ENCODE peak calls at places on chromosomes 6 and 20, in ten cellular contexts. S is stomach, X is H1, R is transverse colon, A is HepG2, G is SK-N-SH, V is sigmoid colon, N is GM12878, B is esophagus muscularis mucosa, P is K562. E is an unnamed sample.
A peak's percentile ranks its signal among the peaks of the same experiment; 100 is the strongest.

GRCh38 chr6:102961902-102962301 is 1568.4 kb downstream of the GRIK2 start:
- DNase-seq in N (no peak), B (no peak), X (no peak), G (no peak), P (no peak), A (no peak), R (no peak), S (no peak), V (no peak), E (no peak)

GRCh38 chr20:61753196-61753942 is 312.3 kb downstream of the TAF4 start:
- DNase-seq in R (no peak), A (no peak), B (no peak), S (no peak), P (no peak), X (no peak), V (peak; percentile 12), N (no peak), G (no peak), E (no peak)

GRCh38 chr20:49989234-49990065 is 6.7 kb downstream of the SNAI1 start:
- DNase-seq in B (no peak), A (no peak), S (no peak), R (peak; percentile 27), P (peak; percentile 67), X (no peak), G (peak; percentile 71), N (no peak), V (peak; percentile 90), E (peak; percentile 89)

GRCh38 chr20:36483919-36484808 is 57.2 kb upstream of the MYL9 start:
- DNase-seq in V (no peak), R (no peak), G (peak; percentile 63), A (no peak), N (no peak), X (no peak), S (peak; percentile 43), P (no peak), B (no peak), E (no peak)

GRCh38 chr6:17027441-17027840 is 74.4 kb upstream of the STMND1 start:
- DNase-seq in P (no peak), X (no peak), A (no peak), R (no peak), G (no peak), S (no peak), N (no peak), V (no peak), B (no peak), E (no peak)

GRCh38 chr20:10332656-10333421 is 101.2 kb downstream of the MKKS start:
- DNase-seq in N (no peak), B (no peak), V (no peak), X (no peak), A (no peak), S (no peak), P (no peak), R (no peak), G (no peak), E (no peak)

GRCh38 chr6:1610497-1611321 is 994 bp downstream of the FOXC1 start:
- DNase-seq in V (peak; percentile 71), X (no peak), A (peak; percentile 27), R (no peak), S (no peak), B (no peak), N (no peak), G (no peak), P (no peak), E (peak; percentile 66)

GRCh38 chr6:32570363-32570905 is 19.2 kb downstream of the HLA-DRB1 start:
- DNase-seq in S (no peak), R (no peak), V (no peak), G (no peak), P (no peak), B (no peak), X (no peak), A (no peak), N (no peak), E (no peak)

GRCh38 chr6:39755231-39755630 is 30.0 kb upstream of the KIF6 start:
- DNase-seq in G (no peak), S (no peak), V (no peak), X (no peak), N (no peak), R (no peak), P (no peak), A (no peak), B (no peak), E (no peak)

GRCh38 chr6:90040931-90041330 is 146.7 kb downstream of the GJA10 start:
- DNase-seq in N (no peak), X (no peak), V (no peak), A (no peak), P (no peak), B (no peak), S (no peak), R (no peak), G (no peak), E (no peak)

GRCh38 chr6:122712093-122712863 is 67.2 kb upstream of the FABP7 start:
- DNase-seq in N (no peak), G (no peak), V (no peak), R (no peak), P (peak; percentile 71), B (no peak), A (no peak), S (no peak), X (no peak), E (no peak)

GRCh38 chr20:9298906-9299305 is 215.5 kb upstream of the LAMP5 start:
- DNase-seq in B (no peak), X (no peak), A (no peak), P (no peak), V (no peak), R (no peak), N (no peak), G (no peak), S (no peak), E (no peak)

GRCh38 chr20:19193349-19193748 is 19.1 kb upstream of the SLC24A3 start:
- DNase-seq in N (no peak), R (no peak), B (no peak), G (no peak), S (no peak), A (peak; percentile 27), V (no peak), P (no peak), X (no peak), E (no peak)

DNA sequence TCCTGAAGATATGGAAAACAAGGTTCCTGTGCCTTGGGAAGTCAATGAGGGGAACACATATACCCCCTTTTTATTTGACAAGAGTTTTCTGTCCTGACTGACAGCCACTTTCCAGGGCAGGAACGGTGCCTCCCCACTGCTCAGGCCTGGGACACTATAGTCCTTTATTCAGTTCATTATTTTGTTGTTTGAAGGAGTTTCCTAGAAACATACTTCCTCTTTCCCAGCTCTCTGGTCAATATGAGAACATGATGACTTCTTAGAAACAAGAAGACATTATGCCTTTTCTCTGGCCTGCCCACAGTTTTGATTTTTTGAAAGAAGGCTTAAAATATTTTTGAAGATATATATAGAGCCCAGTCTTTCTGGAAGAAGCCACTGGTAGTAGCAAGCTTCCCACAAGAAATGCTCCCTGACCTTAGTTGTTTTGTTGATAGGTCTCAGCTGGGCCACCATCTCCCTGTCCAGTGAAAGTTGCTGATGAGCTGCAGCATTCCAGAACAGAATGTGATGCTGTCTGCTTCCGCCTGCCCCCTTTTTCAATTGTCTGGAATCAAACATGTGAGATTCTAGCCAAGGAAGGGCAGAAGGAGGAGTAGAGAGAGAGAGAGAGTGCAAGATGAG is 350.0 kb upstream of the PRND start:
- DNase-seq in A (no peak), P (no peak), B (no peak), V (no peak), R (no peak), G (no peak), X (no peak), S (no peak), N (no peak), E (no peak)
- TF ChIP-seq POLR2AphosphoS5 in A (no peak), P (no peak), B (no peak), V (no peak), R (no peak), G (no peak), X (no peak), S (no peak), N (no peak), E (no peak)

GRCh38 chr6:153081914-153082313 is 49.2 kb downstream of the RGS17 start:
- DNase-seq in B (no peak), V (no peak), G (no peak), P (no peak), X (no peak), A (no peak), N (no peak), S (no peak), R (no peak), E (no peak)

GRCh38 chr6:153083869-153084268 is 47.2 kb downstream of the RGS17 start:
- DNase-seq in X (no peak), P (no peak), N (no peak), R (no peak), G (no peak), B (no peak), V (no peak), S (no peak), A (no peak), E (no peak)

GRCh38 chr6:153086225-153086990 is 44.7 kb downstream of the RGS17 start:
- DNase-seq in V (no peak), R (no peak), P (no peak), S (no peak), A (no peak), X (no peak), N (no peak), G (no peak), B (no peak), E (no peak)

GRCh38 chr6:153085239-153085638 is 45.8 kb downstream of the RGS17 start:
- DNase-seq in X (no peak), R (no peak), N (no peak), G (no peak), P (no peak), S (no peak), B (no peak), V (no peak), A (no peak), E (no peak)

DNA sequence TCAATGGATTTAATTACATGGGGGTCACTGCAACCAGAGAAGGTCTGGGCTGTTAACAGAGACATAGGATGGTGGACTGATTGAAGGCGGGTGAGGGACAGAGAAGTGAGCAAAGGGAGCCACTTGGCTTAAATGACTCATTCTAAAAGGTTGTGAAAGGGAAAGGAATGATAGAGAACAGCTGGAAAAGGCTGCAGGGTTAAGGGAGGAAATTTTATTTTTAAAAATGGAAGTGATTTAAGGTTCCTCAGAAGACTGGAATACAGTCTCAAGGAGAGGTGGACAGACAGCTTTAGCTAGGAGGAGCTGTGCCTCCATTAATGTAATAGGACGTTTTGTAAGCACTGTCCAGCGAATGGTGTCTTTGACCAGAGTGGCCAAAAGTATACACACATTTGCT is 46.7 kb downstream of the RGS17 start:
- DNase-seq in S (no peak), X (no peak), G (no peak), R (no peak), B (no peak), A (no peak), N (no peak), V (no peak), P (no peak), E (no peak)
- TF ChIP-seq EP300 in S (no peak), X (no peak), G (no peak), R (no peak), B (no peak), A (no peak), N (no peak), V (no peak), P (no peak), E (no peak)

GRCh38 chr6:13407368-13407708 is 79.0 kb upstream of the TBC1D7 start:
- DNase-seq in R (no peak), X (no peak), P (no peak), G (no peak), S (no peak), A (no peak), B (no peak), V (no peak), N (no peak), E (no peak)
- H3K4me1 ChIP-seq in R (peaks cover 48% of the 10 kb centered on the region), X (no peaks in the 10 kb centered on the region), P (no peaks in the 10 kb centered on the region), G (no peaks in the 10 kb centered on the region), S (peaks cover 20% of the 10 kb centered on the region), A (peaks cover 68% of the 10 kb centered on the region), B (peaks cover 70% of the 10 kb centered on the region), V (peaks cover 58% of the 10 kb centered on the region), N (no peaks in the 10 kb centered on the region), E (peaks cover 42% of the 10 kb centered on the region)

GRCh38 chr6:18388942-18389341 is 1.8 kb downstream of the RNF144B start:
- DNase-seq in X (no peak), A (peak; percentile 82), S (no peak), G (no peak), N (no peak), R (no peak), B (no peak), P (no peak), V (no peak), E (no peak)
- TF ChIP-seq POLR2AphosphoS5 in X (no peak), A (no peak), S (no peak), G (peak; percentile 18), N (no peak), R (no peak), B (no peak), P (no peak), V (no peak), E (no peak)